ENCODE peak calls at places on chromosomes 2 and 18, in nine cellular contexts. Y, I, H, L, N, B, S, E and X are unnamed samples.

GRCh38 chr18:56615738-56616520 is 22.5 kb downstream of the TXNL1 start:
- DNase-seq in Y (no peak), I (no peak), B (no peak), L (no peak), H (no peak), N (no peak), E (no peak), S (no peak), X (no peak)

GRCh38 chr2:211816739-211817138 is 721.9 kb downstream of the ERBB4 start:
- DNase-seq in H (no peak), B (no peak), Y (no peak), S (no peak), N (no peak), L (no peak), E (no peak), I (no peak), X (no peak)

GRCh38 chr2:136126527-136126926 is 8.6 kb upstream of the CXCR4 start:
- DNase-seq in S (no peak), I (no peak), E (no peak), H (no peak), N (no peak), L (no peak), Y (no peak), B (no peak), X (no peak)

GRCh38 chr2:2649109-2650072 is 318.3 kb upstream of the MYT1L start:
- DNase-seq in H (no peak), I (no peak), E (no peak), Y (no peak), N (no peak), S (no peak), L (no peak), B (no peak), X (no peak)

GRCh38 chr2:229501051-229501794 is 213.1 kb downstream of the DNER start:
- DNase-seq in L (no peak), H (no peak), S (no peak), E (no peak), B (no peak), I (no peak), Y (no peak), N (no peak), X (no peak)

GRCh38 chr2:15243762-15244161 is 317.4 kb downstream of the NBAS start:
- DNase-seq in Y (no peak), I (no peak), B (no peak), L (no peak), H (no peak), N (peak), E (no peak), S (no peak), X (peak)

GRCh38 chr2:128685841-128686497 is 367.3 kb upstream of the HS6ST1 start:
- DNase-seq in B (no peak), Y (no peak), H (no peak), I (no peak), N (no peak), E (no peak), L (no peak), S (no peak), X (no peak)

GRCh38 chr18:57947117-57947516 is 96.9 kb upstream of the NEDD4L start:
- DNase-seq in I (no peak), E (no peak), S (no peak), L (peak), B (no peak), H (no peak), Y (no peak), N (no peak), X (peak)

GRCh38 chr18:9987931-9988330 is 74.1 kb downstream of the VAPA start:
- DNase-seq in B (no peak), I (no peak), N (no peak), L (peak), Y (peak), H (no peak), S (no peak), E (no peak), X (no peak)

GRCh38 chr18:36829362-36830140 is 624 bp downstream of the KIAA1328 start:
- DNase-seq in N (peak), L (no peak), S (no peak), B (no peak), E (no peak), Y (peak), I (no peak), H (no peak), X (peak)
- TF ChIP-seq CTCF in N (no peak), L (no peak), S (peak), B (no peak), E (no peak), Y (no peak), I (no peak), H (no peak), X (no peak)

GRCh38 chr2:138779451-138780440 is at the start of gene NXPH2:
- DNase-seq in I (no peak), Y (peak), H (no peak), L (no peak), B (peak), E (no peak), N (peak), S (no peak), X (no peak)
- H3K4me3 ChIP-seq in I (no peak), Y (peak), H (peak), L (peak), B (peak), E (peak), N (peak), S (no peak), X (peak)

GRCh38 chr2:132654968-132655367 is 15.0 kb downstream of the LYPD1 start:
- DNase-seq in L (no peak), N (no peak), S (no peak), Y (no peak), B (no peak), I (no peak), H (no peak), E (no peak), X (peak)

GRCh38 chr2:132656213-132656612 is 13.8 kb downstream of the LYPD1 start:
- DNase-seq in I (no peak), E (no peak), H (no peak), S (no peak), Y (no peak), L (no peak), N (peak), B (peak), X (no peak)

GRCh38 chr2:132652501-132652900 is 17.5 kb downstream of the LYPD1 start:
- DNase-seq in E (no peak), S (no peak), H (no peak), Y (peak), B (no peak), L (no peak), I (no peak), N (no peak), X (no peak)

GRCh38 chr2:132646805-132647115 is 23.2 kb downstream of the LYPD1 start:
- DNase-seq in E (no peak), N (no peak), I (no peak), L (no peak), S (no peak), Y (no peak), H (no peak), B (no peak), X (no peak)

DNA sequence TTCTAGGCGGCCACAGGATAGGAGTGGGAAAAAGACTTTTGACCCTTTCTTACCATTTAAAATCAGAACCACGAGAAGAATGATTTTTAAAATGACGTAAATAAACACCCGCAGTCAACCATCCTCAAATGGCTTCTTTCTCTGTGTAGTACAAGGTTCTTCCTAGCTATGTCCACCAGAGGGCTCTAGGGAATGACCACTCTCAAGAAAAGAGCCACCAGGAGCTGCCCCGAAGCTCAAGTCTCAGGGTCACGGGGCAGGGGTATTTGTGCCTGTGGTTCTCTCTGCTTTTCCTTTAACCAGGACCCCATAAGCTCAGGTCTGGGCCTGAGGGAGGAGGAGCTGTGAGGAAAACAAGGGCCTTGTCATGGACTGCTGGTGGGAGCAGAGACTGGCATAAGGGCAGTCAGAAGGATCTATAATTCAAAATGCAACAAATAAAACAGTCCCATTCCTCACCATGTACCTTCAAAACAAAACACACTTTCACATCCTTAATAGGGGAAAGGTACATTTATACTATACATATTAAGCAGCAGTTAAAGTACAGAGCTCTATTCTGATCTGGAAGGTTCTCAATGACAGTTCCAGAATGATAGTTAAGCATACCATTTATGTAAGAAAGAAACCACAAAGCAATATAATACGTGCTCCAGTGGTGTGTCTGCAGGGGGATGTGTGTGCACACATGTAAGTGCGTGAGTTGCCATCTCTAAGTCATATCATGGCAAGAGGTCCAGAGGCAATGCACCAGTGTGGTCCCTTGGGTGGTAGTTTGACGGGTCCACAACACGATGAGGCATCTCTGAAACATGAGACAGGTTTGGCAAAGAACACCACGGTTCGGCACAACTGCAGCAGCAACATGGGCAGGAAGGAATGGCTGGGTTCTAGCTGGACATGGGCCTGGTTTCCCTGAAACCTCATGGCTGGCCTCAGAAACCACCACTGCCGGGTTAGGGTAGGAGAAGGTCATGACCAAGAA is 18.6 kb downstream of the LYPD1 start:
- DNase-seq in I (no peak), H (no peak), N (peak), S (no peak), B (peak), Y (peak), E (no peak), L (no peak), X (peak)
- TF ChIP-seq CTCF in I (peak), H (no peak), N (peak), S (no peak), B (peak), Y (peak), E (peak), L (peak), X (peak)

GRCh38 chr2:64770137-64770780 is 116.5 kb upstream of the SERTAD2 start:
- DNase-seq in E (no peak), B (no peak), N (peak), Y (no peak), I (no peak), H (no peak), S (no peak), L (no peak), X (peak)

GRCh38 chr2:64769392-64770044 is 115.8 kb upstream of the SERTAD2 start:
- DNase-seq in H (no peak), B (no peak), Y (no peak), L (no peak), S (no peak), I (no peak), N (no peak), E (no peak), X (no peak)

GRCh38 chr2:64770781-64771334 is 117.1 kb upstream of the SERTAD2 start:
- DNase-seq in E (peak), N (peak), S (no peak), H (peak), L (no peak), I (peak), B (no peak), Y (no peak), X (peak)

GRCh38 chr2:64771726-64772125 is 118.0 kb upstream of the SERTAD2 start:
- DNase-seq in Y (no peak), I (no peak), N (no peak), B (no peak), L (no peak), S (no peak), H (no peak), E (no peak), X (no peak)

DNA sequence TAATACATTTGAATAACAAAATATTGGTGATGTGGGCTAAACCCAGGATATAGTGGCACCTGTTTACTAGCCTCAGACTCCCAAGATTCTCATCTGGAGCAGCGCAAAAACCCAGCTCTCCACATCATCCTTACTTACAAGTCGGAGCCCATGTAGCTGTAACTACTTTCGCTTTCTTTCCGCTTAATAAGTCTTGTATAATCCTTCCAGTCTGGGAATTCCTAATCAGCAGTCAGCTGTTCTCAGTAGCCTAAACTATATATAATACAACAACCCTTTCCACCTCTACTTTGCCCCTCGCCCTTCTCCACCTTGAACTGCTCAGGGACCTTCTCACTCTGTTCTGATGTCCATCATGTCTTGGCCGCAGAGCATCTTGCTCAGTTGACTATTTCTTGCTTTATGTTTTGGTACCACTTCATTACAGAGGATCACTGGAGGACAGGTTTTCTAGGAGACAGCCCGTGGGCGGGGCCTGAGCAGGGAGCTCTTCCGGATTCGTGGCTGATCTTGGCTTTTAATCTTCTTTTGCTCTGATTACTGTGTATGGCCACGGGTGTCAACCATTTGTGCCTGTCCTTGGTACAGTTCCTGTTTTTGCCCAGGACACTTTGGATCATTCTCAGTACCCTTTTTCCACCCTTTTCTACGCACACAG is 119.9 kb upstream of the SERTAD2 start:
- DNase-seq in N (no peak), L (no peak), B (no peak), S (no peak), E (no peak), H (no peak), I (no peak), Y (no peak), X (no peak)
- H3K4me3 ChIP-seq in N (no peak), L (no peak), B (no peak), S (no peak), E (no peak), H (no peak), I (no peak), Y (no peak), X (no peak)